ENCODE peak calls at places on chromosomes 11 and 22, in four cellular contexts. L is mucosa of descending colon; R is MM.1S; O is CD4-positive, alpha-beta memory T cell. X is an unnamed sample. For H3K4me1 and H3K9me3, the result is how much of the 10 kb centered on the place peaks cover.

GRCh38 chr11:119372260-119373058 is 9.0 kb downstream of the USP2 start:
- DNase-seq in L (no peak), R (no peak), O (no peak), X (peak)

GRCh38 chr22:28937206-28938025 is 54.0 kb downstream of the ZNRF3 start:
- DNase-seq in L (no peak), R (no peak), O (no peak), X (no peak)

GRCh38 chr11:127252321-127252720 is 251.8 kb upstream of the KIRREL3 start:
- DNase-seq in L (peak), R (peak), O (no peak), X (no peak)

GRCh38 chr11:113818426-113818825 is 38.8 kb downstream of the CLDN25 start:
- DNase-seq in L (no peak), R (no peak), O (no peak), X (no peak)

GRCh38 chr11:86456075-86456939 is 81.6 kb downstream of the CCDC81 start:
- DNase-seq in L (peak), R (peak), O (peak), X (peak)

GRCh38 chr11:86800076-86800955 is at the start of gene PRSS23:
- DNase-seq in L (peak), R (peak), O (no peak), X (peak)

GRCh38 chr11:2742201-2742600 is 42.4 kb upstream of the KCNQ1OT1 start:
- DNase-seq in L (no peak), R (no peak), O (no peak), X (no peak)

GRCh38 chr11:93727985-93728791 is 13.1 kb downstream of the TAF1D start:
- DNase-seq in L (no peak), R (no peak), O (no peak), X (no peak)

GRCh38 chr11:3969613-3970012 is 114.1 kb downstream of the STIM1 start:
- DNase-seq in L (no peak), R (no peak), O (peak), X (no peak)

GRCh38 chr22:48802576-48802975 is 1025.1 kb downstream of the BRD1 start:
- DNase-seq in L (no peak), R (no peak), O (no peak), X (no peak)

GRCh38 chr22:34688825-34689224 is 377.1 kb upstream of the ISX start:
- DNase-seq in L (no peak), R (no peak), O (no peak), X (no peak)
- H3K4me1 ChIP-seq in L (under half), R (under half), O (under half), X (under half)

GRCh38 chr11:5929571-5929970 is 12.5 kb upstream of the OR56A3 start:
- DNase-seq in L (no peak), R (no peak), O (no peak), X (no peak)

GRCh38 chr11:5930614-5931013 is 11.4 kb upstream of the OR56A3 start:
- DNase-seq in L (no peak), R (no peak), O (no peak), X (no peak)

GRCh38 chr11:5928269-5928668 is 13.8 kb upstream of the OR56A3 start:
- DNase-seq in L (no peak), R (no peak), O (no peak), X (no peak)

GRCh38 chr11:5929984-5930383 is 12.1 kb upstream of the OR56A3 start:
- DNase-seq in L (no peak), R (no peak), O (no peak), X (no peak)

DNA sequence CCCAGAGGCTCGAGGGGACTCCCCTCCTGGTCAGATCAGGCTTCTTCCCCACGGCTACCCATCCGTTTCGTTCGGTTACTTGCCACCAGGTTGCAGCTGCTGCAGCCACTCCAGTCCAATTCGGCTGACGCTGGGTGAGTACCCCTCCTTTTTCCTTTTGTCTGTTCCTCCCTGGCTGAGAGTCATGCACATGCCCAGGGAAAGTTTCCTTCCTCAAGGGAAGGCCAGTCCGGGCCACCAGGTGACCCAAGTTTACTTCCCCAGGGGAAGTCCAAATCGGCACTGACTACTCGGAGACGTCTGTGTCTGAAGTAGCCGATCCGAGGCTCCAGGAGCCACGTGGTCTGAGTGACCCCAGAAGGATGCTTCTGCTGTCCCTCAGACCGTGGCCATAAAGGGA is 13.2 kb upstream of the OR56A3 start:
- DNase-seq in L (no peak), R (no peak), O (no peak), X (no peak)
- H3K9me3 ChIP-seq in L (under half), R (under half), O (under half), X (under half)

GRCh38 chr22:36104435-36104834 is 56.1 kb downstream of the APOL3 start:
- DNase-seq in L (no peak), R (no peak), O (no peak), X (no peak)

GRCh38 chr22:36106910-36107309 is 53.6 kb downstream of the APOL3 start:
- DNase-seq in L (no peak), R (no peak), O (no peak), X (no peak)

GRCh38 chr22:36103891-36104290 is 56.7 kb downstream of the APOL3 start:
- DNase-seq in L (no peak), R (no peak), O (no peak), X (no peak)

GRCh38 chr22:36102995-36103394 is 57.6 kb downstream of the APOL3 start:
- DNase-seq in L (no peak), R (no peak), O (no peak), X (no peak)

DNA sequence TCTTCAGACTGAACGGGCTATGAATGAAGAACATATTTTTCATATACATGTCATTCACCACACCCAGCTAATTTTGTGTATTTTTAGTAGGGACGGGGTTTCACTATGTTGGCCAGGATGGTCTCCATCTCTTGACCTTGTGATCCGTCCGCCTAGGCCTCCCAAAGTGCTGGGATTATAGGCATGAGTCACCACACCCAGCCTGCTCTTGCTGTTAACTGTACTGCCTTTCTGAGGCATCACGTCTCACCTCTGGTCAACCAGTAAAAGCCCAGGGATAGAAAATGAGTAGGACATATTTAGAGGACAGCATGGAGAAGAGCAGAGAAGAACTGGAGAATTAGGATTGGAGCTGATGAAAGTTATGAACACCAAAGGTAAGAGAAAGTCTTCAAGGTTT is 55.6 kb downstream of the APOL3 start:
- DNase-seq in L (no peak), R (no peak), O (no peak), X (no peak)
- H3K4me1 ChIP-seq in L (under half), R (under half), O (under half), X (under half)

GRCh38 chr11:66589996-66590675 is 2.7 kb downstream of the CCDC87 start:
- DNase-seq in L (no peak), R (no peak), O (no peak), X (no peak)
- H3K9me3 ChIP-seq in L (under half), R (under half), O (under half), X (under half)

DNA sequence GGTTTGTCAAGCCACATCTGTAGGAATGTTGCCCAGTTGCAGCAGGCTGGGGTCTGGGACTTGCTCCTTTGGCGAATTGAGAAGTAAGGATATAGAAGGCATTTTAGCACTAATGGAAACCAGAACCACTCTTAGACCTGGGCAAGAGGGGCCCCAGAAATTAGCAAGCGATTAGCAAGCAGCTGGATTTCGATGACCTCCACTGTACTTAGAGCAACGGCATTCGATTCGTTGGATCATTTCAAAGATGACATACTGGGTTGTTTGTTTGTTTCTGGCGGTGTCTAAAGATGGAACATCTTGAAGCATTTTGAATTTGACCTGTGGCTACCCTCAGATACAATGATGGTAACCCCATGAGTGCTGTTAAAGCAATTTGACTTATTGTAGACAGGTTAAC is 1.2 kb upstream of the CDPF1 start:
- DNase-seq in L (no peak), R (no peak), O (no peak), X (no peak)
- H3K4me1 ChIP-seq in L (under half), R (under half), O (under half), X (under half)

DNA sequence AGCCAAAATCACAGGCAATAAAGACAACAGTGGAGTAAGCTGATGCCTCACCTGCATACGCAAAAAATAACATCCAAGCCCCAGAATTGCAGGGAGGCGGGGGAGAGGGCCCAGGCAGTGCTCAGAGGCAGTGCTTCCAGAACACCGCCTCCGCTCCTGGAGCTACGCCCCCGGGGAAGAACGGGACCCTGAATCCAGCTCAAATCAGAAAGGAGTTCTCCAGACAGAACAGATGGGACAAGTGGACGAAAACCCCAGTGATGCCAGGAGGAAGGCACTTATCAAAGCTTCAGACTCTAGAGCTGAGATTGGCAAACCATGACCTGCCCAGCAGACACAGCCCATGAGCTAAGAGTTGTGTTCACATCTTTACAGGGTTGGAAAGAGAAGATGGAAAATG is 683.9 kb downstream of the TBC1D22A start:
- DNase-seq in L (no peak), R (no peak), O (no peak), X (no peak)
- H3K9me3 ChIP-seq in L (under half), R (under half), O (under half), X (under half)

DNA sequence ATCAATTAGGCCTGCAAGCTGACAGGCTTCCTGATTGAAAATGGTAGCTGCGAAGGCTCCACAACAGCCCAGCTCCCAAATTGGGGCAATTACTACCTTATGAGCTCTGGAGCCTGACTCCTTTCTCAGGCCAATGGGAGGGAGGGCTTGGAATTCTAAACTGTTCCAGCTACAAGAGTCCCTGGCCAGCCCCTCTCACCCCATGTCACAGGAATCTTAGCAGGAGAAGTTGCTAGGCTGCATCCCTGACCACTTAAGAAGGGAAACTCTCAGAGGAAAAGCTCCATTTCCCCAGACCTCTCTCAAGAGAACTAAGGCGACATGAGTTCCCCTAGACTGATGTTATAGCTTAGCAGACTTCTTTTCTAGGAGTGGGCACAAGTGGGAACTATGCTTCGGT is 4.9 kb downstream of the LRP4 start:
- DNase-seq in L (no peak), R (no peak), O (no peak), X (no peak)
- H3K4me1 ChIP-seq in L (under half), R (under half), O (under half), X (under half)

DNA sequence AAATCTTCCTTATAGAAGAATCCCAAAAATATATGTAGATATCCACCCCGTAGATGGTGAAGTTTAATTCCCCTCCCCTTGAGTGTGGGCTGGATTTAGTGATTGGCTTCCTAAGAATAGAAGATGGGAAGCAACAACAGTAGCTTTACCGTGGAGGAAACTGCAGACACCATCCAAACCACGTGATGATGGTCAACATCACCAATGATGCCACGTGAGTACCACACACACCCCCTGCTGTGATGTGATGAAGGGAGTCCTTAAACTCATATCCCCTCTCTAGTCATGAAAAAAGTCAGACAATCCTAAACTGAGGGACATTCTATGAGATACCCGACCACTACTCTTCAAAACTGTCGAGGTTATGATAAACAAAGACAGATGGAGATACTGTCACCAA is 76.4 kb upstream of the SLC22A12 start:
- DNase-seq in L (no peak), R (no peak), O (no peak), X (no peak)
- H3K9me3 ChIP-seq in L (under half), R (under half), O (under half), X (under half)

GRCh38 chr11:66840317-66841091 is 2.7 kb upstream of the RCE1 start:
- DNase-seq in L (no peak), R (no peak), O (no peak), X (no peak)
- H3K4me1 ChIP-seq in L (under half), R (under half), O (under half), X (under half)

DNA sequence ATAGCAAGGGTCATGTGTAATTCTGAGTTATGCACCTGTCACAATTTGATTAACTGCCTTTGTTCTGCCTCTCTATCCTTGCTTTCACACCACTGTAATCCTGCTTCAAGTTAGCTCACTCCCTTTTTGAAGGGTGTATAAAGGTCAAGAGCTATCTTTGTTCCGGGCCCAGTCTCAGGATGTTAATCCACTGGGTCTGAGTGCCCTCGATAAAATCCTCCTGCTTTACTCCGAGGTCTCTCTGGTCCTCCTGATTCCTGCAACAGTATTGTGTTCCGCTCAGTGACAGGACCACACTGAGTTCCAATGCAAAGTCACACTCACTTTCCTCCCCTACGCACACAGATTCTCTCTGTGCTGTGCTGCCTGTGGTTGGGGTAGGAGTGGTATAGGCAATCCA is 186.5 kb downstream of the DYNC2H1 start:
- DNase-seq in L (no peak), R (no peak), O (no peak), X (no peak)
- H3K9me3 ChIP-seq in L (under half), R (under half), O (under half), X (under half)